ENCODE peak calls at places on chromosomes 16 and 17, in seven cellular contexts. S is heart left ventricle; Y is activated CD4-positive, alpha-beta T cell treated with anti-CD3 and anti-CD28 coated beads, Interleukin-2, amount 50 U/mL, for 1 hour; A is epithelial cell of prostate; P is Calu3; C is T-helper 9 cell; F is stimulated activated CD8-positive, alpha-beta memory T cell treated with anti-CD3 and anti-CD28 coated beads, Interleukin-12 subunit alpha, Interleukin-12 subunit beta, amount 100 ng/mL, for 1 hour. O is an unnamed sample.

GRCh38 chr17:77495575-77495974 is 354.8 kb downstream of the SEC14L1 start:
- DNase-seq in A (no peak), S (no peak), F (no peak), P (no peak), C (no peak), Y (no peak), O (no peak)

GRCh38 chr17:72169823-72170222 is 49.0 kb downstream of the SOX9 start:
- DNase-seq in P (no peak), Y (no peak), A (no peak), F (no peak), S (no peak), C (no peak), O (no peak)

GRCh38 chr16:67180166-67180565 is 3.6 kb downstream of the MATCAP1 start:
- DNase-seq in C (no peak), P (no peak), Y (no peak), S (no peak), A (no peak), F (no peak), O (no peak)

GRCh38 chr17:31559647-31560501 is 168.4 kb downstream of the RAB11FIP4 start:
- DNase-seq in F (no peak), Y (no peak), P (peak), S (peak), C (no peak), A (no peak), O (no peak)

GRCh38 chr17:70169707-70170597 is 620 bp downstream of the KCNJ2 start:
- DNase-seq in S (peak), A (no peak), C (no peak), Y (no peak), F (no peak), P (no peak), O (no peak)

GRCh38 chr17:55609737-55610201 is 98.5 kb upstream of the SMIM36 start:
- DNase-seq in S (no peak), P (no peak), C (no peak), A (no peak), Y (no peak), F (no peak), O (no peak)

GRCh38 chr17:17204041-17204591 is 2.0 kb downstream of the PLD6 start:
- DNase-seq in P (no peak), Y (no peak), C (no peak), A (no peak), F (no peak), S (no peak), O (no peak)

GRCh38 chr17:49498037-49498615 is 3.0 kb downstream of the NGFR start:
- DNase-seq in F (no peak), P (no peak), S (no peak), C (no peak), Y (no peak), A (no peak), O (no peak)

GRCh38 chr16:56366945-56367344 is 58.4 kb downstream of the AMFR start:
- DNase-seq in F (no peak), C (no peak), S (no peak), P (no peak), Y (no peak), A (no peak), O (no peak)

GRCh38 chr17:66523378-66524174 is 221.2 kb downstream of the PRKCA start:
- DNase-seq in Y (no peak), A (no peak), P (no peak), C (no peak), S (no peak), F (no peak), O (no peak)

GRCh38 chr17:66522591-66523272 is 220.3 kb downstream of the PRKCA start:
- DNase-seq in C (no peak), P (no peak), F (no peak), S (no peak), Y (no peak), A (no peak), O (no peak)

GRCh38 chr17:80005360-80006338 is 30.0 kb downstream of the TBC1D16 start:
- DNase-seq in A (no peak), C (peak), F (peak), S (peak), Y (peak), P (peak), O (peak)

GRCh38 chr17:49108318-49108717 is 24.3 kb upstream of the B4GALNT2 start:
- DNase-seq in S (no peak), P (no peak), C (no peak), Y (no peak), F (no peak), A (no peak), O (no peak)

GRCh38 chr16:2468142-2468724 is 2.9 kb upstream of the NTN3 start:
- DNase-seq in F (no peak), Y (no peak), C (no peak), A (no peak), S (no peak), P (peak), O (no peak)

GRCh38 chr16:85520853-85521736 is 92.0 kb upstream of the GSE1 start:
- DNase-seq in C (no peak), A (no peak), S (no peak), P (peak), Y (no peak), F (no peak), O (no peak)

GRCh38 chr17:81909966-81910839 is 996 bp downstream of the PCYT2 start:
- DNase-seq in F (no peak), C (no peak), A (no peak), P (no peak), Y (no peak), S (no peak), O (no peak)

GRCh38 chr16:79191933-79192332 is 408.6 kb downstream of the MAF start:
- DNase-seq in C (no peak), Y (no peak), A (no peak), P (no peak), F (no peak), S (no peak), O (no peak)

GRCh38 chr16:316741-317464 is 33.9 kb downstream of the PDIA2 start:
- DNase-seq in A (no peak), F (no peak), S (no peak), P (no peak), Y (no peak), C (no peak), O (no peak)

GRCh38 chr16:19884021-19884485 is 595 bp downstream of the GPRC5B start:
- DNase-seq in S (peak), P (peak), F (no peak), A (no peak), Y (no peak), C (no peak), O (no peak)

GRCh38 chr17:6476834-6477210 is 32.6 kb downstream of the PIMREG start:
- DNase-seq in S (no peak), F (no peak), Y (no peak), P (no peak), C (no peak), A (no peak), O (no peak)

GRCh38 chr17:81412490-81413093 is 17.3 kb downstream of the BAHCC1 start:
- DNase-seq in P (no peak), S (peak), A (no peak), Y (peak), C (no peak), F (peak), O (no peak)

GRCh38 chr17:10243905-10244844 is 45.8 kb upstream of the GAS7 start:
- DNase-seq in A (no peak), F (no peak), Y (no peak), P (no peak), C (no peak), S (no peak), O (no peak)

GRCh38 chr17:60321336-60322055 is 70.4 kb downstream of the USP32 start:
- DNase-seq in C (no peak), S (no peak), P (no peak), A (no peak), F (no peak), Y (no peak), O (no peak)

O was measured in germinal center.